ENCODE peak calls at places on chromosomes 12 and 14, in seven cellular contexts. G is AG10803, P is choroid plexus epithelial cell, Z is epithelial cell of esophagus, M is brain microvascular endothelial cell, I is endothelial cell of umbilical vein, C is cardiac muscle cell. X is an unnamed sample.

GRCh38 chr12:3367750-3368444 is 123.1 kb upstream of the PRMT8 start:
- DNase-seq in G (no peak), Z (no peak), P (no peak), I (no peak), C (no peak), M (no peak), X (no peak)

GRCh38 chr12:64675795-64676194 is 65.5 kb downstream of the RASSF3 start:
- DNase-seq in Z (no peak), M (peak; percentile 28), G (peak; percentile 53), I (peak; percentile 80), C (no peak), P (no peak), X (peak; percentile 73)

GRCh38 chr12:1878695-1879094 is 39.8 kb downstream of the CACNA2D4 start:
- DNase-seq in M (no peak), G (no peak), Z (no peak), P (no peak), C (no peak), I (no peak), X (no peak)

GRCh38 chr14:103908580-103908979 is 19.7 kb upstream of the TDRD9 start:
- DNase-seq in P (no peak), Z (no peak), M (no peak), I (no peak), G (no peak), C (no peak), X (no peak)

GRCh38 chr14:74161526-74162158 is 76.9 kb downstream of the LIN52 start:
- DNase-seq in C (no peak), Z (no peak), G (no peak), P (no peak), I (no peak), M (no peak), X (no peak)

GRCh38 chr14:32372154-32372553 is 43.1 kb downstream of the AKAP6 start:
- DNase-seq in M (peak; percentile 81), P (peak; percentile 84), Z (peak; percentile 88), C (no peak), I (peak; percentile 28), G (peak; percentile 96), X (peak; percentile 82)

GRCh38 chr12:131283191-131283861 is 329.6 kb downstream of the ADGRD1 start:
- DNase-seq in I (no peak), M (no peak), G (no peak), P (no peak), C (no peak), Z (no peak), X (no peak)

GRCh38 chr12:19085090-19085489 is 44.4 kb upstream of the PLEKHA5 start:
- DNase-seq in P (no peak), M (no peak), I (no peak), G (no peak), Z (peak; percentile 20), C (no peak), X (no peak)

GRCh38 chr12:132806857-132807256 is 21.8 kb downstream of the GOLGA3 start:
- DNase-seq in I (no peak), G (no peak), C (no peak), P (no peak), M (no peak), Z (no peak), X (no peak)

GRCh38 chr14:24117179-24117578 is 2.4 kb upstream of the NRL start:
- DNase-seq in Z (no peak), G (no peak), P (no peak), C (no peak), I (no peak), M (no peak), X (no peak)

GRCh38 chr12:22577667-22578066 is 33.3 kb upstream of the C2CD5 start:
- DNase-seq in I (no peak), Z (peak; percentile 84), G (no peak), M (peak; percentile 14), P (peak; percentile 9), C (no peak), X (no peak)

GRCh38 chr14:36300337-36300736 is 20.1 kb downstream of the MBIP start:
- DNase-seq in M (no peak), P (peak; percentile 51), C (no peak), I (peak; percentile 21), G (no peak), Z (no peak), X (no peak)

GRCh38 chr14:76599556-76599955 is 161.7 kb upstream of the VASH1 start:
- DNase-seq in G (no peak), P (no peak), I (no peak), C (no peak), M (no peak), Z (no peak), X (no peak)

GRCh38 chr12:31041033-31041564 is 32.6 kb upstream of the DDX11 start:
- DNase-seq in P (no peak), I (no peak), C (no peak), M (no peak), G (no peak), Z (no peak), X (no peak)

GRCh38 chr14:98176910-98177309 is 1095.1 kb downstream of the BCL11B start:
- DNase-seq in M (no peak), P (no peak), I (no peak), G (no peak), Z (no peak), C (no peak), X (no peak)

GRCh38 chr12:6953417-6954315 is 2.5 kb downstream of the PTPN6 start:
- DNase-seq in I (peak; percentile 46), C (no peak), G (no peak), Z (no peak), M (no peak), P (peak; percentile 65), X (peak; percentile 22)

GRCh38 chr12:6951551-6952120 is 480 bp downstream of the PTPN6 start:
- DNase-seq in P (no peak), Z (no peak), G (no peak), M (no peak), I (no peak), C (no peak), X (no peak)

GRCh38 chr12:6952860-6953416 is 1.8 kb downstream of the PTPN6 start:
- DNase-seq in Z (no peak), C (no peak), G (no peak), P (no peak), I (no peak), M (no peak), X (no peak)

GRCh38 chr12:6950944-6951540 is at the start of gene PTPN6:
- DNase-seq in G (no peak), P (no peak), M (no peak), C (no peak), Z (no peak), I (no peak), X (no peak)

GRCh38 chr12:6952121-6952859 is 1.1 kb downstream of the PTPN6 start:
- DNase-seq in I (no peak), C (no peak), P (no peak), G (no peak), Z (no peak), M (no peak), X (no peak)
- H3K4me3 ChIP-seq in I (no peak overlapping the region), C (no peak overlapping the region), P (no peak overlapping the region), G (no peak overlapping the region), Z (no peak overlapping the region), M (no peak overlapping the region), X (no peak overlapping the region)

GRCh38 chr12:43914923-43915468 is 79.1 kb downstream of the TMEM117 start:
- DNase-seq in G (no peak), C (no peak), I (no peak), P (peak; percentile 26), Z (no peak), M (no peak), X (no peak)
- TF ChIP-seq CTCF in G (peak; percentile 37), C (no peak), I (no peak), P (peak; percentile 49), Z (no peak), M (peak; percentile 25), X (peak; percentile 22)

DNA sequence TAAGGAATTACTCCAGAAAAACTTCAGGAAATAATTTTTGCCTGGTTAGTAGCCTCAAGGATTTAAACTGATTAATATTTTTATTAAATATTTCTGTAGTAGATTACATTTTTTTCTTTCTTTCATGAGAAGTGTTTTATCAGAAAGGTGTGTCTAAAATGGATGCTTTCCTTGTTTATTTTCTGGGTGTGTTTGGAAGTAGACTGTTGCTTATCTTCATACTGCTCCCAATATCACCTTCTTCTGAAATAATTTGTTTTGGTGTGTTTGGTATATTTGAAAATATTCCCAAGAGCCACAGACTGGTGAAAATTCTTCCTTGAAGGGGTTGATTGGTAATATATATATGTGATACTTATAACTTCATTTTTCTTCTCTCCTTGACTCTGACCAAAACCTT is 10.1 kb upstream of the REP15 start:
- DNase-seq in Z (no peak), I (no peak), G (no peak), P (no peak), C (no peak), M (no peak), X (no peak)
- H3K4me3 ChIP-seq in Z (no peak overlapping the region), I (no peak overlapping the region), G (no peak overlapping the region), P (no peak overlapping the region), C (no peak overlapping the region), M (no peak overlapping the region), X (no peak overlapping the region)

DNA sequence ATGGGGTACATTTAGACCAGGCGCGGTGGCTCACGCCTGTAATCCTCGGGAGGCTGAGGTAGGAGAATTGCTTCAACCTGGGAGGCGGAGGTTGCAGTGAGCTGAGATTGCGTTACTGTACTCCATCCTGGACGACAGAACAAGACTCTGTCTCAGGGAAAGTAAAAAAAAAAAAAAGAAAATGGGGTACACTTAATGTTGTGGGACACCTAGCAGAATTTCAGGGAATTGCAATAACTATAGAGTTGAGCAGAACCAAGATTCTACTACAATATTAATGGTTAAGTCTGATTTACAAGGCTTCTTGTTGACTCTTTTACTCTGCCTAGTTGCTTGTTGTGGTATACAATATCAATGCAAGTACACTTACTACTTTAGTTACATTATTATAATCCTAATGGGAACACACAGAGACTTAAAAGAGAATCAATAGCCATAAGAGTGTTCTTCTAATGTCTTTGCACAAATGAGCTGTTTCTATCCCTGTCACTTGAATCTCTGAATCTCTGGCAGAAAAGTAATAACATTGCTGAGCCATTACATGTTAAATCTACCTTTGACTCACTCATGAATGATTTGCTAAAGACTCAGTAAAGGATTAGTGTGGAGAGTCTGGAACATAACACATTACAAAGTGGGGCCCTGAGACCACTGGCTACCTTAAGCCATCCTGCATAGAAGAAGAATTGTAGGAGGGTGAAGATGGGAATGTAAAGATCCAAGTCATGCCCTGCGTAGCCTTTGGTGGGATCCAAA is 22.7 kb downstream of the BEST3 start:
- DNase-seq in I (no peak), G (no peak), M (no peak), Z (no peak), C (no peak), P (peak; percentile 24), X (no peak)
- TF ChIP-seq CTCF in I (no peak), G (peak; percentile 21), M (peak; percentile 6), Z (peak; percentile 12), C (no peak), P (no peak), X (peak; percentile 18)

DNA sequence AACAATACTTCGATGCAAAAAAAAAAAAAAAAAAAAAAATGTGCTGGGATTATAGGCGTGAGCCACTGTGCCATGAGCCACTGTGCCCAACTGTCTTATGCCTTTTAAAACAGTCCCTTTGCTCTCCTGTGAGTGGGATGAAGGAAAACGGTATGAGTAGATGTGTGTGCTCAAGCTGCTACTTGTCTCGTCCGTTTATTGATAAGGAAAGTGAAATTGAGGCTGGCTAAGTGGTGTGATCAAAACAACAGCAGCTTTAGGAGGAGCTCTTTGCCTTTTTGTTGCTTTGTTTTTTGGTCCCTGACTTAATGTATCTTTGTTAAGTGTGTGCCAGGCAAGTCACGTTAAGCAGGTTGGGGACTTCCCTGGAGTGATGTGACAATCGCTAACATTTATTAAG is 275.9 kb downstream of the TMEM132C start:
- DNase-seq in M (no peak), P (no peak), I (no peak), Z (no peak), C (no peak), G (no peak), X (no peak)
- H3K4me3 ChIP-seq in M (no peak overlapping the region), P (no peak overlapping the region), I (no peak overlapping the region), Z (no peak overlapping the region), C (no peak overlapping the region), G (no peak overlapping the region), X (no peak overlapping the region)